ENCODE peak calls at places on chromosomes 13 and 19, in five cellular contexts. W, P, E, R and G are unnamed samples.

GRCh38 chr19:53657778-53658177 is 26.0 kb downstream of the DPRX start:
- DNase-seq in R (no peak), E (no peak), P (no peak), W (no peak), G (no peak)

GRCh38 chr13:50668882-50669281 is 174.6 kb downstream of the DLEU7 start:
- DNase-seq in P (no peak), R (no peak), W (no peak), E (no peak), G (no peak)

GRCh38 chr19:55075366-55075998 is at the start of gene EPS8L1:
- DNase-seq in P (no peak), E (no peak), R (no peak), W (no peak), G (no peak)

GRCh38 chr13:109779074-109779473 is 7.3 kb downstream of the IRS2 start:
- DNase-seq in W (no peak), E (peak; percentile 40), R (no peak), P (no peak), G (no peak)

GRCh38 chr13:96822900-96823299 is 171.4 kb downstream of the OXGR1 start:
- DNase-seq in E (no peak), P (peak; percentile 44), R (no peak), W (peak; percentile 26), G (no peak)

GRCh38 chr19:7366701-7367420 is 18.1 kb downstream of the ARHGEF18 start:
- DNase-seq in E (no peak), P (no peak), W (peak; percentile 50), R (no peak), G (no peak)

GRCh38 chr13:50908371-50908770 is 1.2 kb upstream of the RNASEH2B start:
- DNase-seq in E (no peak), W (no peak), P (no peak), R (no peak), G (no peak)

GRCh38 chr13:50366488-50367174 is 351.4 kb downstream of the KCNRG start:
- DNase-seq in E (no peak), P (no peak), R (no peak), W (no peak), G (no peak)

GRCh38 chr19:55467236-55468053 is 2.9 kb upstream of the C19orf85 start:
- DNase-seq in W (peak; percentile 82), E (peak; percentile 92), P (peak; percentile 78), R (no peak), G (peak; percentile 73)

GRCh38 chr19:57067440-57067839 is 52.3 kb upstream of the USP29 start:
- DNase-seq in W (no peak), R (no peak), P (no peak), E (no peak), G (no peak)

GRCh38 chr13:58056411-58056810 is 424.9 kb downstream of the PCDH17 start:
- DNase-seq in E (no peak), P (no peak), R (no peak), W (no peak), G (no peak)
- TF ChIP-seq CTCF in E (no peak), P (no peak), R (no peak), W (no peak), G (no peak)

GRCh38 chr19:15282311-15282705 is 50.0 kb downstream of the BRD4 start:
- DNase-seq in R (no peak), W (no peak), E (no peak), P (no peak), G (no peak)

GRCh38 chr19:15283141-15283885 is 49.0 kb downstream of the BRD4 start:
- DNase-seq in R (no peak), E (no peak), P (no peak), W (peak; percentile 77), G (no peak)

GRCh38 chr19:15280048-15280725 is 47.9 kb upstream of the EPHX3 start:
- DNase-seq in P (no peak), R (no peak), E (no peak), W (no peak), G (no peak)

GRCh38 chr19:15279326-15279904 is 47.2 kb upstream of the EPHX3 start:
- DNase-seq in P (no peak), R (no peak), W (no peak), E (no peak), G (no peak)

DNA sequence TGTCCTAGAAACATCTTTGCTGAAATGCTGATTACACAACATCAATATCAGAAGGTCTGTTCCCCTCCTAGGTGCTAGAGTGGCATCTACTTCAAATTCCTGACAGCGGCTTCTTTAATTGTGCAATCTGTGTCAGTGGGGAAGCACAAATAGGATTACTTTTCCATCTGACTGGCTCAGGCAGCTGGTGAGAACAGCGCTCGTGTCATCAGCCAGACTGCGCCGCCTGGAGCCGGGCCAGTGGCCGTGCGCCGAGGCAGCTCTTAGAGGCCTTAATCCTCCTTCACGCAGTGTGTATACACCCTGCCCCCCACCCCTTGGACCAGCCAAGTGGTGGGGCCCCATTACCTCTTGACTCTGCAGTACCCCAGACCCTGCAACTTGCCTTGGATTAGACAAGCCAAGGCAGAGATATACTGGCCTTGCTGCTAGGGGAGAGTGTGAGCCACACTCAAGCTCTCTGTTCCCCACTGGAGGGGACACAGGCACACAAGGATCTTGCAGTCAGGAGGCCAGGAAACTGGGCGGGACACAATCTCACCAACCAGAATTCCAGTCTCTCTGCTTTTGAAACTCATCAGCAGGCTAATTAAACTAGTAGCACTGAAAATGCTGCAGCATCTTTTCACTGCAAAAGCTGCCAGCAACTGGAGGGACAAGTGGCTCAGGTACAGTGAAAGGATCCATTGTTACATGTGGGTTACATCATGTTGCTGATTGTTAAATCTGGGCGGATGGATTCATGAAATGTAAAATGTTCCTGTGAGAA is 48.9 kb upstream of the EPHX3 start:
- DNase-seq in P (no peak), W (peak; percentile 93), R (no peak), E (no peak), G (no peak)
- TF ChIP-seq CTCF in P (no peak), W (peak; percentile 49), R (peak; percentile 46), E (no peak), G (peak; percentile 36)

GRCh38 chr19:41541990-41542584 is 33.9 kb upstream of the CEACAM21 start:
- DNase-seq in P (peak; percentile 71), W (peak; percentile 31), R (no peak), E (no peak), G (no peak)
- TF ChIP-seq CTCF in P (peak; percentile 82), W (peak; percentile 54), R (peak; percentile 62), E (peak; percentile 88), G (peak; percentile 57)

DNA sequence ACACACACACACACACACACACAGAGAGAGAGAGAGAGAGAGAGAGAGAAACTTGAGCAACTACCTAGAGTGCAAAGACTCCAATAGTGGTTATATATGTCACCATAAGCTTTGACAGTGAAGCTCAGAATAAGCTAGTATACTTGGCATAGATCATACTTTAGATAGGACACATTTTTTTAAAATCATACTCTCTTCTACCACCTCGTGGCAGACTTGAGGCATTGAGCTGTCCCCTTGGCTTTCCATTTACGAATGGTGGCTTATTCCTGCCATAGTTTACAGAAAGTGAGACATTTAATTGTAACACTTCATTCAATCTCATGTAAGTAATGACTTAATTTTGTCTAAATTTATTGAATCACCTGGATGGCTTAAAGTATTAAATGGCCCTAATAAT is 108.2 kb downstream of the EDNRB start:
- DNase-seq in E (no peak), P (no peak), W (peak; percentile 51), R (no peak), G (no peak)
- TF ChIP-seq CTCF in E (no peak), P (no peak), W (peak; percentile 63), R (peak; percentile 29), G (peak; percentile 66)